ENCODE peak calls at places on chromosomes 11 and 22, in five cellular contexts. C is HepG2, A is SK-N-SH, J is HCT116, V is K562. S is an unnamed sample.

GRCh38 chr11:114285599-114285998 is 10.6 kb upstream of the NNMT start:
- DNase-seq in C (no peak), J (no peak), A (no peak), V (no peak), S (no peak)

GRCh38 chr11:125129316-125129990 is 18.0 kb upstream of the TMEM218 start:
- DNase-seq in J (no peak), C (no peak), A (no peak), V (no peak), S (no peak)

GRCh38 chr11:12376259-12376971 is 956 bp upstream of the PARVA start:
- DNase-seq in C (no peak), A (no peak), J (no peak), V (no peak), S (no peak)

GRCh38 chr11:126393143-126393542 is 37.7 kb downstream of the ST3GAL4 start:
- DNase-seq in V (no peak), C (no peak), A (no peak), J (no peak), S (no peak)

GRCh38 chr22:21951931-21952465 is 650 bp downstream of the PPM1F start:
- DNase-seq in C (no peak), V (no peak), J (no peak), A (peak; percentile 59), S (no peak)

GRCh38 chr11:12397953-12398352 is 20.6 kb downstream of the PARVA start:
- DNase-seq in V (no peak), J (no peak), A (no peak), C (no peak), S (no peak)

GRCh38 chr11:2945757-2946287 is 16.6 kb upstream of the PHLDA2 start:
- DNase-seq in A (peak; percentile 36), J (no peak), V (no peak), C (no peak), S (no peak)

GRCh38 chr22:23774922-23775436 is 2.3 kb downstream of the MMP11 start:
- DNase-seq in V (no peak), C (no peak), A (no peak), J (no peak), S (no peak)

GRCh38 chr22:21947040-21948014 is 5.3 kb downstream of the PPM1F start:
- DNase-seq in J (no peak), C (peak; percentile 27), V (peak; percentile 100), A (peak; percentile 57), S (no peak)

GRCh38 chr22:17257578-17257977 is 38.3 kb upstream of the ADA2 start:
- DNase-seq in C (no peak), A (no peak), V (no peak), J (no peak), S (no peak)

GRCh38 chr11:131998020-131998419 is 627.6 kb downstream of the NTM start:
- DNase-seq in V (no peak), C (no peak), J (no peak), A (no peak), S (no peak)

GRCh38 chr11:2916892-2917645 is 12.2 kb downstream of the PHLDA2 start:
- DNase-seq in J (no peak), C (no peak), V (no peak), A (no peak), S (no peak)

GRCh38 chr11:65425971-65426838 is 3.6 kb downstream of the NEAT1 start:
- DNase-seq in C (no peak), J (peak; percentile 42), V (no peak), A (no peak), S (no peak)

GRCh38 chr11:77152846-77153245 is 24.8 kb downstream of the MYO7A start:
- DNase-seq in J (no peak), C (no peak), V (no peak), A (no peak), S (no peak)

GRCh38 chr11:21195995-21196394 is 526.6 kb downstream of the NELL1 start:
- DNase-seq in V (no peak), J (no peak), C (no peak), A (no peak), S (no peak)

GRCh38 chr11:115959098-115959497 is 454.9 kb upstream of the CADM1 start:
- DNase-seq in C (peak; percentile 16), J (no peak), A (peak; percentile 36), V (no peak), S (no peak)

GRCh38 chr22:35208003-35208402 is 49.3 kb upstream of the HMGXB4 start:
- DNase-seq in J (no peak), V (no peak), C (no peak), A (no peak), S (no peak)

GRCh38 chr22:25153961-25154685 is 45.5 kb upstream of the CRYBB3 start:
- DNase-seq in A (peak; percentile 57), C (peak; percentile 36), J (no peak), V (no peak), S (no peak)

GRCh38 chr22:20015187-20015625 is 1.4 kb downstream of the ARVCF start:
- DNase-seq in V (no peak), A (no peak), J (no peak), C (no peak), S (no peak)

GRCh38 chr22:37560682-37561208 is 465 bp downstream of the CDC42EP1 start:
- DNase-seq in A (peak; percentile 65), V (peak; percentile 60), C (no peak), J (no peak), S (no peak)
- H3K9ac ChIP-seq in A (peak overlapping the region; percentile 98), V (peak overlapping the region; percentile 97), C (peak overlapping the region; percentile 99), J (peak overlapping the region; percentile 95), S (no peak overlapping the region)

DNA sequence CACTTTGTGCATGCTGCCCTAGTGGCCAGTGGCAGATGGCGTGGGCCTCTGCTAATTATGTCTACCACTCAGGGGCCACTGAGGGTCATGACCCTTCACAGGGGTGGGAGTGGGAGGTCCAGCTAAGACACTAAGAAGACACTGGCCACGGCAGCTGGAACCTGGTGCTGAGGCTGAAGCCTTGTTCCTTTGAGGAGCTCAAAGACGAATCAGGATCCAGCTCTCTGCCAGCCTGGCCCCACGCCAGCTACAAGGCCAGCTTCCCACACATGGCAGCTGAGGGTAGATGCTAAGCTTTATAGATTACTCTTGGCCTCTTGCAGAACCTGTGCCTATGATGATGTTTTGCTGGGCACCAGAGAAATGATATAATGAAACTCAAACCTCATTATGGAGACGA is 226.3 kb downstream of the DSCAML1 start:
- DNase-seq in A (no peak), C (no peak), V (no peak), J (no peak), S (no peak)
- TF ChIP-seq REST in A (no peak), C (no peak), V (no peak), J (no peak), S (no peak)

DNA sequence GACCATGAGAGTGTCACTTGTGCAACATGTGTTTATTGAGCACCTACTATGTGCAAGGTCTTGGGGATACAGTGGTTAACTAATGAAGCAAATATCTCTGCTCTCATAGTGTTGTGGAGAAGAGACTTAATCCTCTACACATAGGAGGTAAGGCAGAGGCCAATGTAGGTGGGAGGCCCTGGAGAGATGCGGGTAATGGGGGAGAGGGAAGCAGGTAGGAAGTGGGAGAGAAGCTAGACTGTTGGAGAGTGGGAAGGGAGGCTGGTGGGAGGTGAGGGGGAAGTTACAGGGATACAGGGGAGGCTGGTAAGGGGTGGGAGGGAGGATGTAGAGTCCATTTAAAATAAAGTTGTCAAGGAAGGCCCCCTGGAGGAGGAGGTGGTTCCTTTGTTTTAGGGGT is 240.0 kb downstream of the MIAT start:
- DNase-seq in J (no peak), A (no peak), C (no peak), V (no peak), S (no peak)
- TF ChIP-seq YY1 in J (no peak), A (no peak), C (no peak), V (no peak), S (no peak)

DNA sequence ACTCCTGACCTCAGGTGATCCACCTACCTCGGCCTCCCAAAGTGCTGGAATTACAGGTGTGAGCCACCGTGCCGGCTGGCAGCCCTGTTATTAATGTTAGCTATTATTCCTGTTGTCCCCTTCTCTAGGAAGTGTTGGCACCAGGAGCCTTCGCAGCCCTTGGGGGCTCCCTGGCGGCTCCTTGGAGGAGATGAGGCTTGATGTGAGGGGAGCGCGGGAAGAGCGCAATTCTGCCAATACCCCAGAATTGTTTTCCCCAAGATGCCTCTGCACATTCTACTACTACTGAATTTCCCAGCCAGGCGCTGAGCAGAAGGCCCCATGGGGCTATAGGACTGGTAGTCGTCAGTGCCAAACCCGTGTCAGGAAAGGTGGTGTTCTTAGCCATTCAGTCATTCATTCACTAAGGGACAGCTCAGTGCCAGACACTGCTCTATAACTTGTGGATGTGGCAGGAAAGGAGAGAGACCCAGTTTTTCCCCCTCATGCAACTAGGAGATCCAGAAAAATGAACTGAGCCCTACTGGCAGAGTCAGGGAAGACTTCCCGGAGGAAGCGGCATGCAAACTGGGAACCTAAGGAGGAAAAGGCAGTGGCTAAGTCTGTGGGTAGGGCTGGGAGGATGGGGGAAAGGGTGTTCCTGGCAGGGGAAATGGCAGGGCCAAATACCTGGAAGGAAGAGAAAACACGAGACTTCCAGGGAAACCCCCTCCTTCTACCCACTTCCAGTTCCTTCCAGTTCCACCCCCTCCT is 3.5 kb downstream of the FBLN1 start:
- DNase-seq in C (no peak), A (no peak), J (no peak), V (no peak), S (no peak)
- H3K9ac ChIP-seq in C (no peak overlapping the region), A (no peak overlapping the region), J (no peak overlapping the region), V (no peak overlapping the region), S (no peak overlapping the region)

DNA sequence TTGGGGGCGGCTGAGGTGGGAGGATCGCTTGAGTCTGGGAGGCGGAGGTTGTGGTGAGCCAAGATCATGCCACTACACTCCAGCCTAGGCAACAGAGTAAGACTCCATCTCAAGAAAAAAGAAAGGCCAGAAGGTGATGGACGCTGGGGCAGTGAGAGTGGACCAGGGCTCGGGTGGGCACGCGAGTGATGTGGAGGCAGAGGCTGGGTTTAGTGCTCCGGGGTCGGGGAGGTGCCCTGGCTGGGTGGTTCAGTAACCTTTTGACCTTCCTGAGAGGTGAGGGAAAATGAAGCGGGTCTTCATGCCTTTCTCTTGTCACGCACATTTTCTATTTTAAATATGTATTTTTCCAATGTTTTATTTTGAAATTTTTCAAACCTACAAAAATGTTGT is 45.1 kb downstream of the ST14 start:
- DNase-seq in A (no peak), V (no peak), C (no peak), J (no peak), S (no peak)
- TF ChIP-seq REST in A (no peak), V (no peak), C (no peak), J (no peak), S (no peak)

DNA sequence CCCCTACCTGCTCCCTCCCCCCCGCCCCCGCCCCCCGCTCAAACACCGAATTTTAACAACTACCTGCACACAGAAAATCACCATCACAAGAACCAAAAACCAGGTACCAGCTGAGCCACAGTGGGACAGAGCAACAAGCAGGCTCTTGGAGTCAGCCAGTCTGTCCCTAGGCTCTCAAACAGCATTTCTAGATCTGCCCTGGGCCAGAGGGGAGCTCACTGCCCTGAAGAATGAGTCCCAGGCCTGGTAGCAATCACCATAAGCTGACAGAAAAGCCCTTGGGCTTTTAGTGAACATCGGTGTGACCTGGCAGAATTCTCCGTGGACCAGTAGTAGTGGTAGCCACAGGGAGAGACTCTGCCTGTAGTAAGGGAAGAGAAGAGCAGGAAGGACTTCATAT is 58.3 kb downstream of the C11orf87 start:
- DNase-seq in J (no peak), V (no peak), A (no peak), C (no peak), S (no peak)
- TF ChIP-seq YY1 in J (no peak), V (no peak), A (no peak), C (no peak), S (no peak)

GRCh38 chr11:779120-779954 is 2.0 kb upstream of the GATD1 start:
- DNase-seq in V (no peak), A (no peak), J (no peak), C (no peak), S (no peak)
- H3K9ac ChIP-seq in V (no peak overlapping the region), A (no peak overlapping the region), J (no peak overlapping the region), C (no peak overlapping the region), S (no peak overlapping the region)

S was measured in GM12878.